ENCODE peak calls at places on chromosomes 7 and 10, in five cellular contexts. K is GM12865, F is cardiac fibroblast, X is breast epithelium, M is uterus. P is an unnamed sample.

GRCh38 chr10:15515207-15515606 is 144.1 kb upstream of the FAM171A1 start:
- DNase-seq in K (no peak), F (peak; percentile 35), X (peak; percentile 78), M (peak; percentile 32), P (no peak)

GRCh38 chr7:68718059-68718685 is 880.1 kb upstream of the AUTS2 start:
- DNase-seq in K (no peak), F (no peak), X (no peak), M (no peak), P (no peak)

GRCh38 chr7:157792241-157792950 is 455.6 kb downstream of the DNAJB6 start:
- DNase-seq in K (no peak), F (no peak), X (no peak), M (no peak), P (no peak)

GRCh38 chr7:27547401-27547800 is 115.3 kb downstream of the HIBADH start:
- DNase-seq in K (no peak), F (peak; percentile 41), X (no peak), M (no peak), P (no peak)

GRCh38 chr7:40598915-40599314 is 464.1 kb downstream of the SUGCT start:
- DNase-seq in K (no peak), F (no peak), X (no peak), M (no peak), P (no peak)

GRCh38 chr7:151435103-151435916 is 4.6 kb downstream of the CRYGN start:
- DNase-seq in K (no peak), F (no peak), X (no peak), M (no peak), P (no peak)

GRCh38 chr10:69668722-69669121 is 38.7 kb downstream of the FAM241B start:
- DNase-seq in K (no peak), F (no peak), X (no peak), M (no peak), P (no peak)

GRCh38 chr7:75881436-75882095 is 2.7 kb downstream of the RHBDD2 start:
- DNase-seq in K (no peak), F (peak; percentile 34), X (no peak), M (no peak), P (no peak)

GRCh38 chr7:20199015-20199737 is 18.0 kb downstream of the MACC1 start:
- DNase-seq in K (peak; percentile 89), F (peak; percentile 79), X (peak; percentile 38), M (peak; percentile 43), P (no peak)

GRCh38 chr10:44980309-44981171 is 1.9 kb upstream of the DEPP1 start:
- DNase-seq in K (peak; percentile 48), F (no peak), X (no peak), M (peak; percentile 23), P (no peak)

GRCh38 chr7:129748710-129749109 is 137.2 kb downstream of the NRF1 start:
- DNase-seq in K (no peak), F (peak; percentile 17), X (no peak), M (no peak), P (no peak)

GRCh38 chr10:9012312-9012711 is 957.8 kb downstream of the GATA3 start:
- DNase-seq in K (no peak), F (peak; percentile 40), X (no peak), M (no peak), P (no peak)

GRCh38 chr10:60346661-60347060 is 43.0 kb downstream of the ANK3 start:
- DNase-seq in K (no peak), F (no peak), X (no peak), M (no peak), P (no peak)

GRCh38 chr7:74033372-74034311 is 5.7 kb downstream of the ELN start:
- DNase-seq in K (no peak), F (peak; percentile 90), X (no peak), M (peak; percentile 82), P (peak; percentile 88)

GRCh38 chr7:110677405-110677804 is 413.5 kb upstream of the LRRN3 start:
- DNase-seq in K (no peak), F (no peak), X (no peak), M (no peak), P (no peak)

GRCh38 chr7:111053035-111053434 is 37.9 kb upstream of the LRRN3 start:
- DNase-seq in K (no peak), F (no peak), X (no peak), M (no peak), P (no peak)

GRCh38 chr10:6223981-6224380 is 21.2 kb downstream of the PFKFB3 start:
- DNase-seq in K (no peak), F (no peak), X (no peak), M (no peak), P (no peak)

GRCh38 chr10:52525761-52526160 is 211.7 kb downstream of the DKK1 start:
- DNase-seq in K (no peak), F (peak; percentile 47), X (no peak), M (no peak), P (no peak)
- H3K4me3 ChIP-seq in K (no peak overlapping the region), F (no peak overlapping the region), X (no peak overlapping the region), M (no peak overlapping the region), P (no peak overlapping the region)

DNA sequence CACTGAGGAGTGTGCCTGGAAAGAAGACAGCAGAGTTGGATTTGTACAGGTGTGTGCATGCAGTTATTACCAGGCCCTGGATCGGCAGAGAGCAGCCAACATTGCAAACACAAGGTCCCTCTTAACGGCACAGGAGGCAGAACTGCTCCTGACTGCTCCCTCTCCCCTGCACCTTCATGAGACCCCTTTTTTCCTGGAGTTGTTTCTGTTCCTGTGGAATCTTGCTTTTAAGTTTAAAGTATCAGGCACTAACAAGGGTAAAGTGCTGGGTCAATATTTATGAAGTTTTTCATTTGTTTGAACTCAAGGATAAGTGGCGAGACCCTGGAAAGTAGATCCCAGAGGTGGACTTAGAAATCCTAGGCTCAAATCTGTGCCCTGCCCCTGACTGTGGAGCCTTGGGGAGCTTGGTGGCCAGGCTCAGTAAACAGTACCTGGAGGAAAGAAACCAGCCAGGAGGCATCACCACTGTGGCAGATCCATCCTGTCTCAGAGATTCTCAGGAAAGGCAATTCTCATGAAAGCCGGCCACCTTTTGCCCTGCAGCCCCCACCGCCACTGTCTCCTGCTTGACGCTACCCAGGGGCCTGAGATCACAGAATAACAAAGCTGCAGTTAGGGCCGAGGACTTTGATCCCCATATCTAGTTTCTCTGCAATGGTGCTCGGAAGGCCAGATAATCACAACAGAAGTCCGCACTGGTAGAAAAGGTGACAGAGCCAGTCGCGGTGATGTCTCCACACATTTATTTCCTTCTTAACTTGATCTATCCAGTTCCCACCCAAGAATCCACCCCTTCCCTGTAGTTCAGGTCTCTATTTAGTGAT is 36.7 kb downstream of the DDC start:
- DNase-seq in K (no peak), F (no peak), X (no peak), M (no peak), P (no peak)
- H3K4me3 ChIP-seq in K (no peak overlapping the region), F (no peak overlapping the region), X (no peak overlapping the region), M (no peak overlapping the region), P (no peak overlapping the region)

GRCh38 chr7:134548877-134549276 is at the start of gene AKR1B15:
- DNase-seq in K (peak; percentile 91), F (no peak), X (no peak), M (no peak), P (no peak)
- H3K4me3 ChIP-seq in K (peak within 1 kb of the TSS; percentile 24), F (no peak within 1 kb of the TSS), X (no peak within 1 kb of the TSS), M (no peak within 1 kb of the TSS), P (no peak within 1 kb of the TSS)

DNA sequence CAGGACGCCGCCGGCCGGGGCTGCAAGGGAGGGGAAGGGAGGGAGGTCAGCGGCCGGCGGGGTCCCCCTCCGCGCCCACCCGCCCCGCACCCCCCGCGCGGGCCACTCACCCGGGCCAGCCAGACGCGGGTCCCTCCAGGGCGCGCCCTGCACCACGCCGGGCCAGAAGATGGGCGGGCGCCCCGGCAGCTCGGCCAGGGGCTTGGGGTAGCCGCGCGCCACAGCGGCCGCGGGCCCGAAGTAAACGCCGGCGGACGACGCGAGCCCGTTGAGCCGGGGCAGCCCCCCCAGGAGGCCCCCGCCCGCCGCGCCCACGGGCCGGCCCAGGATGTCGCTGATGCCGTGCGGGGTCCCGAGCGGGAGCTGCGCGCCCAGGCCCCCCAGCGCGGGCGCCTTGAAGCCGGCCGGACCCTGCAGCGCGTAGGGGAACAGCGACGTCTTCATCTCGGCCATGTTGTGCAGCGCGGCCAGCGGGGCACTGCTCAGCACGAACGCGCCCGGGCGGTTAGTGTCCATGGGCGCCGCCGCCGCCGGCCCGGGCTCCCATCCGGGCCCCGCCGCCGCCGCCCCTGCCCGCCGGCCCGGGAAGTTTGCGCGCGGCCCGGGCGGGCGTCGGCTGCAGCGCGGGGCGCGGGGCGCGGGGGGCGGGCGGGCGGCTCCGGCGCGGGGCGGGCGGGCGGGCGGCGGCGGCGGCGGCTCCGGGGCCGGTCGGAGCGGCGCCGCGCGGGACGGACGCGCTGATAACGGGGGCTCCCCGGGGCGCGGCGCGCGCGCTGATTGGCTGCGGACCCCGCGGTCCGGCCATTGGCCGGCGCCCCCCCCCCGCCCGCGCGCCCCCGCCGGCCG is at the start of gene NKX6-2:
- DNase-seq in K (no peak), F (no peak), X (no peak), M (no peak), P (no peak)
- H3K4me3 ChIP-seq in K (no peak within 1 kb of the TSS), F (no peak within 1 kb of the TSS), X (peak within 1 kb of the TSS; percentile 49), M (no peak within 1 kb of the TSS), P (no peak within 1 kb of the TSS)